ENCODE peak calls at places on chromosomes 2 and 18, in five cellular contexts. I is AG04449; T is right cardiac atrium; M is activated naive CD8-positive, alpha-beta T cell treated with anti-CD3 and anti-CD28 coated beads for 36 hours; F is astrocyte of the spinal cord. V is an unnamed sample.

GRCh38 chr2:111186933-111187332 is 66.2 kb downstream of the BCL2L11 start:
- DNase-seq in I (no peak), T (no peak), M (no peak), F (no peak), V (no peak)

GRCh38 chr2:38317725-38318124 is 59.3 kb downstream of the ATL2 start:
- DNase-seq in I (no peak), T (no peak), M (no peak), F (no peak), V (no peak)

GRCh38 chr2:187865025-187865424 is 310.8 kb upstream of the TFPI start:
- DNase-seq in I (no peak), T (no peak), M (no peak), F (no peak), V (no peak)

GRCh38 chr2:3413642-3414041 is 34.1 kb downstream of the TRAPPC12 start:
- DNase-seq in I (no peak), T (no peak), M (no peak), F (no peak), V (no peak)

GRCh38 chr2:39989888-39990287 is 210.8 kb upstream of the THUMPD2 start:
- DNase-seq in I (no peak), T (no peak), M (no peak), F (no peak), V (no peak)

GRCh38 chr2:28475088-28475580 is 20.7 kb upstream of the PLB1 start:
- DNase-seq in I (no peak), T (no peak), M (no peak), F (no peak), V (no peak)

GRCh38 chr2:176650101-176650500 is 380.9 kb downstream of the MTX2 start:
- DNase-seq in I (no peak), T (no peak), M (no peak), F (no peak), V (no peak)

GRCh38 chr2:157918319-157918718 is 42.2 kb upstream of the ACVR1 start:
- DNase-seq in I (no peak), T (no peak), M (no peak), F (no peak), V (no peak)

GRCh38 chr18:60259052-60259681 is 113.4 kb downstream of the MC4R start:
- DNase-seq in I (no peak), T (no peak), M (no peak), F (peak), V (no peak)

GRCh38 chr18:25229080-25229479 is 122.9 kb downstream of the ZNF521 start:
- DNase-seq in I (no peak), T (peak), M (no peak), F (peak), V (peak)

GRCh38 chr2:40204268-40204667 is 247.6 kb downstream of the SLC8A1 start:
- DNase-seq in I (no peak), T (no peak), M (no peak), F (peak), V (peak)

GRCh38 chr2:188132385-188132784 is 159.3 kb upstream of the GULP1 start:
- DNase-seq in I (no peak), T (peak), M (no peak), F (no peak), V (no peak)

GRCh38 chr2:168660859-168661258 is 141.6 kb upstream of the NOSTRIN start:
- DNase-seq in I (no peak), T (peak), M (no peak), F (no peak), V (no peak)

GRCh38 chr2:156457523-156458228 is 21.5 kb downstream of the GPD2 start:
- DNase-seq in I (no peak), T (no peak), M (no peak), F (no peak), V (no peak)

GRCh38 chr2:24908316-24908937 is 11.6 kb downstream of the ADCY3 start:
- DNase-seq in I (no peak), T (no peak), M (no peak), F (no peak), V (no peak)

GRCh38 chr2:628651-629050 is 48.6 kb downstream of the TMEM18 start:
- DNase-seq in I (no peak), T (no peak), M (no peak), F (no peak), V (no peak)

GRCh38 chr2:236768393-236769140 is 198.9 kb downstream of the ACKR3 start:
- DNase-seq in I (peak), T (no peak), M (no peak), F (peak), V (peak)

GRCh38 chr18:79518028-79518682 is 122.4 kb downstream of the NFATC1 start:
- DNase-seq in I (no peak), T (no peak), M (no peak), F (no peak), V (no peak)

GRCh38 chr18:23283933-23284430 is 148.7 kb downstream of the CABLES1 start:
- DNase-seq in I (no peak), T (no peak), M (peak), F (peak), V (no peak)

GRCh38 chr2:241087420-241088268 is 14.4 kb downstream of the MTERF4 start:
- DNase-seq in I (no peak), T (no peak), M (no peak), F (no peak), V (no peak)

GRCh38 chr2:235658371-235659174 is 164.7 kb downstream of the AGAP1 start:
- DNase-seq in I (no peak), T (no peak), M (no peak), F (no peak), V (no peak)

GRCh38 chr18:57214976-57215375 is 68.1 kb downstream of the BOD1L2 start:
- DNase-seq in I (no peak), T (no peak), M (no peak), F (no peak), V (no peak)

GRCh38 chr2:16183345-16183744 is 243.0 kb downstream of the MYCN start:
- DNase-seq in I (no peak), T (no peak), M (no peak), F (no peak), V (no peak)

GRCh38 chr2:239102266-239102665 is 254.4 kb downstream of the TWIST2 start:
- DNase-seq in I (no peak), T (no peak), M (no peak), F (no peak), V (no peak)

V was measured in GM03348.